ENCODE peak calls at places on chromosomes 5 and 9, in nine cellular contexts. One of them, this sample, is unnamed.

GRCh38 chr5:43555895-43556606 is 826 bp downstream of the PAIP1 start:
- DNase-seq in adrenal gland: peak
- DNase-seq in gastrocnemius medialis: peak
- DNase-seq in CD4-positive, alpha-beta T cell: peak
- DNase-seq in choroid plexus epithelial cell: peak
- DNase-seq in brain microvascular endothelial cell: peak
- DNase-seq in prostate gland: peak
- DNase-seq in left ventricle myocardium inferior: peak
- DNase-seq in A549: peak
- DNase-seq in this sample: peak

GRCh38 chr5:40260351-40260750 is 419.4 kb upstream of the PTGER4 start:
- DNase-seq in adrenal gland: peak
- DNase-seq in gastrocnemius medialis: peak
- DNase-seq in CD4-positive, alpha-beta T cell: no peak
- DNase-seq in choroid plexus epithelial cell: peak
- DNase-seq in brain microvascular endothelial cell: no peak
- DNase-seq in prostate gland: peak
- DNase-seq in left ventricle myocardium inferior: peak
- DNase-seq in A549: no peak
- DNase-seq in this sample: no peak

GRCh38 chr9:97786341-97786740 is 66.7 kb upstream of the FOXE1 start:
- DNase-seq in adrenal gland: no peak
- DNase-seq in gastrocnemius medialis: no peak
- DNase-seq in CD4-positive, alpha-beta T cell: no peak
- DNase-seq in choroid plexus epithelial cell: peak
- DNase-seq in brain microvascular endothelial cell: peak
- DNase-seq in prostate gland: no peak
- DNase-seq in left ventricle myocardium inferior: no peak
- DNase-seq in A549: no peak
- DNase-seq in this sample: no peak

GRCh38 chr5:146340260-146341081 is 1.8 kb downstream of the POU4F3 start:
- DNase-seq in adrenal gland: peak
- DNase-seq in gastrocnemius medialis: no peak
- DNase-seq in CD4-positive, alpha-beta T cell: no peak
- DNase-seq in choroid plexus epithelial cell: peak
- DNase-seq in brain microvascular endothelial cell: peak
- DNase-seq in prostate gland: peak
- DNase-seq in left ventricle myocardium inferior: peak
- DNase-seq in A549: no peak
- DNase-seq in this sample: peak

GRCh38 chr5:34976347-34976746 is 47.0 kb downstream of the DNAJC21 start:
- DNase-seq in adrenal gland: no peak
- DNase-seq in gastrocnemius medialis: no peak
- DNase-seq in CD4-positive, alpha-beta T cell: no peak
- DNase-seq in choroid plexus epithelial cell: peak
- DNase-seq in brain microvascular endothelial cell: no peak
- DNase-seq in prostate gland: no peak
- DNase-seq in left ventricle myocardium inferior: no peak
- DNase-seq in A549: no peak
- DNase-seq in this sample: no peak

GRCh38 chr5:31811210-31811609 is 172.3 kb downstream of the PDZD2 start:
- DNase-seq in adrenal gland: peak
- DNase-seq in gastrocnemius medialis: peak
- DNase-seq in CD4-positive, alpha-beta T cell: no peak
- DNase-seq in choroid plexus epithelial cell: peak
- DNase-seq in brain microvascular endothelial cell: peak
- DNase-seq in prostate gland: no peak
- DNase-seq in left ventricle myocardium inferior: no peak
- DNase-seq in A549: peak
- DNase-seq in this sample: no peak

GRCh38 chr5:82058710-82059109 is 86.9 kb downstream of the ATG10 start:
- DNase-seq in adrenal gland: no peak
- DNase-seq in gastrocnemius medialis: no peak
- DNase-seq in CD4-positive, alpha-beta T cell: no peak
- DNase-seq in choroid plexus epithelial cell: peak
- DNase-seq in brain microvascular endothelial cell: peak
- DNase-seq in prostate gland: no peak
- DNase-seq in left ventricle myocardium inferior: no peak
- DNase-seq in A549: no peak
- DNase-seq in this sample: no peak

GRCh38 chr9:8241201-8241600 is 441.6 kb upstream of the DMAC1 start:
- DNase-seq in adrenal gland: no peak
- DNase-seq in gastrocnemius medialis: no peak
- DNase-seq in CD4-positive, alpha-beta T cell: no peak
- DNase-seq in choroid plexus epithelial cell: no peak
- DNase-seq in brain microvascular endothelial cell: no peak
- DNase-seq in prostate gland: no peak
- DNase-seq in left ventricle myocardium inferior: no peak
- DNase-seq in A549: no peak
- DNase-seq in this sample: no peak

GRCh38 chr5:59450245-59450644 is 443.3 kb downstream of the PDE4D start:
- DNase-seq in adrenal gland: no peak
- DNase-seq in gastrocnemius medialis: no peak
- DNase-seq in CD4-positive, alpha-beta T cell: no peak
- DNase-seq in choroid plexus epithelial cell: no peak
- DNase-seq in brain microvascular endothelial cell: no peak
- DNase-seq in prostate gland: no peak
- DNase-seq in left ventricle myocardium inferior: no peak
- DNase-seq in A549: no peak
- DNase-seq in this sample: peak
- TF ChIP-seq CTCF in adrenal gland: no peak
- TF ChIP-seq CTCF in gastrocnemius medialis: no peak
- TF ChIP-seq CTCF in CD4-positive, alpha-beta T cell: no peak
- TF ChIP-seq CTCF in choroid plexus epithelial cell: peak
- TF ChIP-seq CTCF in brain microvascular endothelial cell: peak
- TF ChIP-seq CTCF in prostate gland: no peak
- TF ChIP-seq CTCF in left ventricle myocardium inferior: no peak
- TF ChIP-seq CTCF in A549: peak
- TF ChIP-seq CTCF in this sample: peak

GRCh38 chr9:15509931-15510788 is 610 bp downstream of the PSIP1 start:
- DNase-seq in adrenal gland: peak
- DNase-seq in gastrocnemius medialis: peak
- DNase-seq in CD4-positive, alpha-beta T cell: peak
- DNase-seq in choroid plexus epithelial cell: peak
- DNase-seq in brain microvascular endothelial cell: peak
- DNase-seq in prostate gland: peak
- DNase-seq in left ventricle myocardium inferior: peak
- DNase-seq in A549: peak
- DNase-seq in this sample: peak

GRCh38 chr9:15512204-15512603 is 1.4 kb upstream of the PSIP1 start:
- DNase-seq in adrenal gland: no peak
- DNase-seq in gastrocnemius medialis: no peak
- DNase-seq in CD4-positive, alpha-beta T cell: no peak
- DNase-seq in choroid plexus epithelial cell: no peak
- DNase-seq in brain microvascular endothelial cell: no peak
- DNase-seq in prostate gland: no peak
- DNase-seq in left ventricle myocardium inferior: no peak
- DNase-seq in A549: no peak
- DNase-seq in this sample: no peak

GRCh38 chr9:15512889-15513288 is 2.1 kb upstream of the PSIP1 start:
- DNase-seq in adrenal gland: no peak
- DNase-seq in gastrocnemius medialis: no peak
- DNase-seq in CD4-positive, alpha-beta T cell: no peak
- DNase-seq in choroid plexus epithelial cell: no peak
- DNase-seq in brain microvascular endothelial cell: no peak
- DNase-seq in prostate gland: no peak
- DNase-seq in left ventricle myocardium inferior: no peak
- DNase-seq in A549: no peak
- DNase-seq in this sample: no peak

GRCh38 chr9:15510789-15511575 is at the start of gene PSIP1:
- DNase-seq in adrenal gland: peak
- DNase-seq in gastrocnemius medialis: peak
- DNase-seq in CD4-positive, alpha-beta T cell: peak
- DNase-seq in choroid plexus epithelial cell: peak
- DNase-seq in brain microvascular endothelial cell: peak
- DNase-seq in prostate gland: peak
- DNase-seq in left ventricle myocardium inferior: peak
- DNase-seq in A549: peak
- DNase-seq in this sample: peak

DNA sequence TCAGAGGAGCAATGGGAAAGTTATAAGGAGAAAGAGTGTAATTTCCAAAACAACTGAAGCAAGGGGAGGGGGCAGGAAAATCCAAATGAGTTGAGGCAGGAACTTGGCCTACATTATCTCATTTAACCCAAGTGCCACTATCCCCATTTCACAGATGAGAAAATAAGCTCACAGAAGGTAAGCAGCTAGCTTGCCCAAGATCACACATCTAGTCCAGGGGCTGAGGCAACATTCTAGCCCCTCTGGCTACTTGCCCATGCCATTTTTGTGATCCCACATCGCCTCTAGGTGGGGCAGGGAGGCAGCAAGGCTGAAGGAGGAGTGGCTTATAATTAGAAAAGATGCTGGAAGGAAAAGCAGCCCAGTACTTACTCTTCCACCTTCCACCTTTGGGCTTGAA is 2.6 kb upstream of the PSIP1 start:
- DNase-seq in adrenal gland: no peak
- DNase-seq in gastrocnemius medialis: no peak
- DNase-seq in CD4-positive, alpha-beta T cell: no peak
- DNase-seq in choroid plexus epithelial cell: peak
- DNase-seq in brain microvascular endothelial cell: no peak
- DNase-seq in prostate gland: no peak
- DNase-seq in left ventricle myocardium inferior: no peak
- DNase-seq in A549: peak
- DNase-seq in this sample: no peak
- TF ChIP-seq CTCF in adrenal gland: no peak
- TF ChIP-seq CTCF in gastrocnemius medialis: no peak
- TF ChIP-seq CTCF in CD4-positive, alpha-beta T cell: no peak
- TF ChIP-seq CTCF in choroid plexus epithelial cell: peak
- TF ChIP-seq CTCF in brain microvascular endothelial cell: peak
- TF ChIP-seq CTCF in prostate gland: no peak
- TF ChIP-seq CTCF in left ventricle myocardium inferior: no peak
- TF ChIP-seq CTCF in A549: no peak
- TF ChIP-seq CTCF in this sample: peak

DNA sequence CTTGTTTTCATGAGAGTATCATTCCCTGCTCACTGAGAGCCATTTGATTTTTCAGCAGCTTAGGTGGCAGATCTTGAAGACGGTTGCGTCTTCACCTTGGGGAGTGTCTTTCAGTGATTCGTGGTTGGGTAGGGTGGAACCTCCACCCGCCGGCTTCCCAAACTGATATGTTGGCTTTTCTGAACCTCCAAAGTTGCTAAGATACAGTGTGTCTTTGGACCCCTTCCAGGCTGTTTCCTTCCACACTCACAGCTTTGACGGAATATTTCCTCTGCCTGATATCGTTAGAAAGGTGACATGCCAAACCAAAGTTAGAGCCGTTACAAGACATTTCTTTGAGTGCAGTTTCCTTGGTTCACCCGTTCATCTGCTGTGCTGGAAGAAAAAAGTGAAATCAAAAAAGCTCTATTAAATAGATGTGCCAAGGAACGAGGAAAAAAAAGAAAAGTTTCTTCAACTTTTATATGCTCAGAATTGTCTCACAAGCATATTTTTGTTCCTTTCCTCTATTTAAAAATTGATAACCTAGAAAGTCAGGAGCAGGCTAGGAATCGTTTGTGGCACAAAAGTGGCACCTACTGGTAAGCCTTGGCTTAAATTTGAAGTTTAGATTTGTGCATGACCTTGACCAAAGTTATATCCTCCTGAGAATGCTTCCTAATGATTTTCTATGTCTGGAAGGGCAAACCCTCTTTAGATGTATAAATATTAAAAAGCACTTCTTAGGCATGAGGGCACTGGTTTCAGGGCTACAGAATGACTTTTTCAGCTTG is 270.7 kb upstream of the WWC1 start:
- DNase-seq in adrenal gland: peak
- DNase-seq in gastrocnemius medialis: no peak
- DNase-seq in CD4-positive, alpha-beta T cell: no peak
- DNase-seq in choroid plexus epithelial cell: peak
- DNase-seq in brain microvascular endothelial cell: no peak
- DNase-seq in prostate gland: no peak
- DNase-seq in left ventricle myocardium inferior: no peak
- DNase-seq in A549: no peak
- DNase-seq in this sample: no peak
- TF ChIP-seq CTCF in adrenal gland: peak
- TF ChIP-seq CTCF in gastrocnemius medialis: no peak
- TF ChIP-seq CTCF in CD4-positive, alpha-beta T cell: no peak
- TF ChIP-seq CTCF in choroid plexus epithelial cell: peak
- TF ChIP-seq CTCF in brain microvascular endothelial cell: peak
- TF ChIP-seq CTCF in prostate gland: no peak
- TF ChIP-seq CTCF in left ventricle myocardium inferior: no peak
- TF ChIP-seq CTCF in A549: peak
- TF ChIP-seq CTCF in this sample: no peak

GRCh38 chr9:134436356-134436717 is 110.1 kb downstream of the RXRA start:
- DNase-seq in adrenal gland: no peak
- DNase-seq in gastrocnemius medialis: no peak
- DNase-seq in CD4-positive, alpha-beta T cell: no peak
- DNase-seq in choroid plexus epithelial cell: no peak
- DNase-seq in brain microvascular endothelial cell: no peak
- DNase-seq in prostate gland: no peak
- DNase-seq in left ventricle myocardium inferior: no peak
- DNase-seq in A549: no peak
- DNase-seq in this sample: no peak

GRCh38 chr9:134439368-134439784 is 113.1 kb downstream of the RXRA start:
- DNase-seq in adrenal gland: peak
- DNase-seq in gastrocnemius medialis: no peak
- DNase-seq in CD4-positive, alpha-beta T cell: no peak
- DNase-seq in choroid plexus epithelial cell: no peak
- DNase-seq in brain microvascular endothelial cell: no peak
- DNase-seq in prostate gland: no peak
- DNase-seq in left ventricle myocardium inferior: no peak
- DNase-seq in A549: no peak
- DNase-seq in this sample: no peak

GRCh38 chr9:134436926-134437325 is 110.7 kb downstream of the RXRA start:
- DNase-seq in adrenal gland: no peak
- DNase-seq in gastrocnemius medialis: no peak
- DNase-seq in CD4-positive, alpha-beta T cell: no peak
- DNase-seq in choroid plexus epithelial cell: no peak
- DNase-seq in brain microvascular endothelial cell: no peak
- DNase-seq in prostate gland: no peak
- DNase-seq in left ventricle myocardium inferior: no peak
- DNase-seq in A549: no peak
- DNase-seq in this sample: no peak

GRCh38 chr9:134437417-134438203 is 111.4 kb downstream of the RXRA start:
- DNase-seq in adrenal gland: no peak
- DNase-seq in gastrocnemius medialis: no peak
- DNase-seq in CD4-positive, alpha-beta T cell: no peak
- DNase-seq in choroid plexus epithelial cell: no peak
- DNase-seq in brain microvascular endothelial cell: no peak
- DNase-seq in prostate gland: no peak
- DNase-seq in left ventricle myocardium inferior: no peak
- DNase-seq in A549: no peak
- DNase-seq in this sample: no peak

DNA sequence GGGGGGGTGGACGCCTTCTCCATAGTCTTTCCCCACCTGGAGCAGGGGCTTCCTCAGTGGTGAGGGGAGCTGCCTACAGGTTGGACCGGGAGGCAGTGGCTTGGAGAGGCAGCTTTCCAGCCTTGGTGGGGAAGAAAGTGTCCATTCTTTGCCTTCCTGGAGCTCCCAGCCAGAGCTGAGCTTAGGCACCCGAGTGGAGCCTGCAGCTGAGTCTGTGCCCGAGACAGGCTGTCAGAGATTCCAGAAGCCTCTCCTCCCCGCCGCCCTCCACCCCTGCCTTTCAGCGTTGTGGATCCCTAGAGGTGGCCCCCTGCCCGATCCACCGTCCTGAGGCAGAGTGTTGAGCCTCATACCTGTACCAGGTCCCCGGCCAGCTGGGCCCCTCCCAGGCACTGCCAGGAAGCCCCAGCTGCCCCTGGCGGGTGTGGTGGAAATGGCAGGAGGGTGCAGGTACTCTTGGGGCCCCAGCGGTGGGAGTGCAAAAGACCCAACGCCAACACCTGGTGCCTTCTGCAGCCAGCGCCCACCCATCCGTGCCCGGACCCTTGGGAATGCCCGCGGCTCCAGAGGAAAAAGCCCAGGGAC is 112.0 kb downstream of the RXRA start:
- DNase-seq in adrenal gland: no peak
- DNase-seq in gastrocnemius medialis: no peak
- DNase-seq in CD4-positive, alpha-beta T cell: no peak
- DNase-seq in choroid plexus epithelial cell: no peak
- DNase-seq in brain microvascular endothelial cell: no peak
- DNase-seq in prostate gland: no peak
- DNase-seq in left ventricle myocardium inferior: no peak
- DNase-seq in A549: no peak
- DNase-seq in this sample: no peak
- TF ChIP-seq CTCF in adrenal gland: no peak
- TF ChIP-seq CTCF in gastrocnemius medialis: peak
- TF ChIP-seq CTCF in CD4-positive, alpha-beta T cell: no peak
- TF ChIP-seq CTCF in choroid plexus epithelial cell: no peak
- TF ChIP-seq CTCF in brain microvascular endothelial cell: no peak
- TF ChIP-seq CTCF in prostate gland: no peak
- TF ChIP-seq CTCF in left ventricle myocardium inferior: no peak
- TF ChIP-seq CTCF in A549: no peak
- TF ChIP-seq CTCF in this sample: peak

This sample was measured in GM13977.